ENCODE peak calls at places on chromosome 6, in nine cellular contexts. P is mammary epithelial cell; D is activated naive CD4-positive, alpha-beta T cell; T is B cell; K is NCI-H1694 treated with DMSO at 0.1 percent for 48 hours; M is breast epithelium; F is GM13976; B is COR-L47; G is fibroblast of mammary gland. Z is an unnamed sample.

GRCh38 chr6:133502451-133503259 is 261.5 kb downstream of the EYA4 start:
- DNase-seq in F (no peak), B (no peak), M (no peak), P (no peak), K (no peak), T (no peak), G (peak), D (no peak), Z (no peak)

GRCh38 chr6:39314273-39314790 is at the start of gene KCNK17:
- DNase-seq in F (no peak), G (no peak), K (no peak), B (no peak), P (no peak), M (no peak), T (no peak), D (no peak), Z (no peak)

GRCh38 chr6:156395276-156395675 is 381.9 kb upstream of the ARID1B start:
- DNase-seq in G (no peak), K (no peak), F (no peak), B (no peak), T (peak), M (no peak), D (peak), P (no peak), Z (no peak)

GRCh38 chr6:5287205-5287965 is 26.1 kb downstream of the FARS2 start:
- DNase-seq in P (peak), K (no peak), D (no peak), G (peak), B (no peak), T (no peak), F (no peak), M (no peak), Z (no peak)

GRCh38 chr6:79756496-79756895 is 125.4 kb downstream of the SH3BGRL2 start:
- DNase-seq in D (no peak), T (no peak), P (no peak), F (no peak), M (no peak), K (no peak), G (no peak), B (no peak), Z (no peak)

GRCh38 chr6:22078802-22079545 is 217.9 kb downstream of the PRL start:
- DNase-seq in F (no peak), P (no peak), D (no peak), K (no peak), B (no peak), T (no peak), G (no peak), M (no peak), Z (no peak)

GRCh38 chr6:124888581-124889371 is 73.5 kb upstream of the RNF217 start:
- DNase-seq in P (no peak), D (no peak), F (no peak), B (no peak), M (no peak), K (no peak), G (peak), T (no peak), Z (no peak)

GRCh38 chr6:143205983-143206382 is 145.3 kb downstream of the AIG1 start:
- DNase-seq in G (peak), F (no peak), D (no peak), B (no peak), T (no peak), M (no peak), P (no peak), K (no peak), Z (no peak)

GRCh38 chr6:47066418-47066817 is 24.3 kb upstream of the ADGRF1 start:
- DNase-seq in T (no peak), K (no peak), B (no peak), D (no peak), M (no peak), F (no peak), P (peak), G (no peak), Z (no peak)

GRCh38 chr6:78598966-78599365 is 268.4 kb upstream of the IRAK1BP1 start:
- DNase-seq in M (no peak), B (no peak), K (no peak), G (peak), D (no peak), P (peak), T (no peak), F (no peak), Z (no peak)

Z was measured in upper lobe of left lung.